ENCODE peak calls at places on chromosomes 11 and 22, in four cellular contexts. K is ovary, J is neural progenitor cell, R is adrenal gland. X is an unnamed sample.

GRCh38 chr11:10927533-10927932 is 69.7 kb upstream of the ZBED5 start:
- DNase-seq in K (no peak), J (no peak), R (no peak), X (no peak)

GRCh38 chr11:61028135-61028729 is 56.8 kb downstream of the CD6 start:
- DNase-seq in K (no peak), J (no peak), R (no peak), X (no peak)

GRCh38 chr22:40194656-40195055 is 16.9 kb downstream of the TNRC6B start:
- DNase-seq in K (no peak), J (no peak), R (peak), X (no peak)

GRCh38 chr11:559712-560304 is 730 bp downstream of the LMNTD2 start:
- DNase-seq in K (no peak), J (no peak), R (no peak), X (no peak)

GRCh38 chr22:39997939-39998726 is 3.4 kb downstream of the FAM83F start:
- DNase-seq in K (peak), J (peak), R (peak), X (no peak)

GRCh38 chr22:48218889-48219420 is 1456.5 kb downstream of the TBC1D22A start:
- DNase-seq in K (no peak), J (peak), R (peak), X (peak)

GRCh38 chr11:63602296-63602695 is 11.9 kb downstream of the PLAAT3 start:
- DNase-seq in K (no peak), J (no peak), R (peak), X (no peak)

GRCh38 chr11:114250993-114251796 is 45.0 kb upstream of the NNMT start:
- DNase-seq in K (peak), J (no peak), R (no peak), X (no peak)

GRCh38 chr11:83002047-83002446 is 69.7 kb downstream of the RAB30 start:
- DNase-seq in K (no peak), J (no peak), R (peak), X (no peak)

GRCh38 chr22:27680636-27681035 is 120.9 kb downstream of the MN1 start:
- DNase-seq in K (no peak), J (no peak), R (no peak), X (no peak)

GRCh38 chr11:12182650-12183511 is 72.5 kb downstream of the MICAL2 start:
- DNase-seq in K (peak), J (no peak), R (no peak), X (peak)

GRCh38 chr22:28769394-28770085 is 3.0 kb upstream of the CCDC117 start:
- DNase-seq in K (no peak), J (no peak), R (no peak), X (no peak)

GRCh38 chr11:101390539-101390938 is 193.3 kb downstream of the TRPC6 start:
- DNase-seq in K (no peak), J (no peak), R (no peak), X (no peak)

GRCh38 chr11:8784936-8785335 is 102.3 kb downstream of the RPL27A start:
- DNase-seq in K (no peak), J (no peak), R (no peak), X (no peak)

GRCh38 chr11:120280566-120281160 is 40.7 kb downstream of the POU2F3 start:
- DNase-seq in K (no peak), J (no peak), R (no peak), X (no peak)

GRCh38 chr22:27780161-27780575 is 21.4 kb downstream of the MN1 start:
- DNase-seq in K (no peak), J (no peak), R (peak), X (no peak)

GRCh38 chr22:23675502-23676415 is 15.1 kb upstream of the RGL4 start:
- DNase-seq in K (no peak), J (no peak), R (peak), X (no peak)

GRCh38 chr22:31346255-31346732 is at the start of gene PATZ1:
- DNase-seq in K (peak), J (no peak), R (peak), X (no peak)

GRCh38 chr11:7640826-7641225 is 32.5 kb downstream of the CYB5R2 start:
- DNase-seq in K (no peak), J (no peak), R (no peak), X (no peak)

GRCh38 chr11:61007971-61008896 is 36.8 kb downstream of the CD6 start:
- DNase-seq in K (peak), J (peak), R (no peak), X (no peak)

GRCh38 chr11:95487391-95487790 is 256.4 kb upstream of the SESN3 start:
- DNase-seq in K (no peak), J (no peak), R (no peak), X (no peak)

GRCh38 chr11:4610258-4610935 is 2.4 kb upstream of the TRIM68 start:
- DNase-seq in K (no peak), J (no peak), R (no peak), X (no peak)

GRCh38 chr11:72036687-72037086 is 38.0 kb downstream of the IL18BP start:
- DNase-seq in K (no peak), J (no peak), R (peak), X (no peak)

GRCh38 chr22:37818397-37819099 is 4.6 kb upstream of the GALR3 start:
- DNase-seq in K (peak), J (peak), R (peak), X (no peak)

GRCh38 chr11:121226415-121227263 is 65.9 kb upstream of the SC5D start:
- DNase-seq in K (no peak), J (no peak), R (no peak), X (no peak)

GRCh38 chr22:44752285-44753188 is at the start of gene ARHGAP8:
- DNase-seq in K (no peak), J (peak), R (no peak), X (no peak)

GRCh38 chr11:2580061-2580421 is 119.8 kb downstream of the KCNQ1OT1 start:
- DNase-seq in K (peak), J (no peak), R (peak), X (no peak)

GRCh38 chr22:49017769-49018330 is 809.8 kb downstream of the BRD1 start:
- DNase-seq in K (peak), J (no peak), R (peak), X (peak)

GRCh38 chr11:71342951-71343827 is 90.8 kb upstream of the SHANK2 start:
- DNase-seq in K (no peak), J (peak), R (peak), X (no peak)

GRCh38 chr11:10807629-10808552 is 835 bp downstream of the EIF4G2 start:
- DNase-seq in K (peak), J (peak), R (peak), X (peak)

GRCh38 chr11:17277024-17277584 is 565 bp downstream of the NUCB2 start:
- DNase-seq in K (no peak), J (no peak), R (no peak), X (peak)
- H3K27ac ChIP-seq in K (peak), J (no peak), R (peak), X (peak)

DNA sequence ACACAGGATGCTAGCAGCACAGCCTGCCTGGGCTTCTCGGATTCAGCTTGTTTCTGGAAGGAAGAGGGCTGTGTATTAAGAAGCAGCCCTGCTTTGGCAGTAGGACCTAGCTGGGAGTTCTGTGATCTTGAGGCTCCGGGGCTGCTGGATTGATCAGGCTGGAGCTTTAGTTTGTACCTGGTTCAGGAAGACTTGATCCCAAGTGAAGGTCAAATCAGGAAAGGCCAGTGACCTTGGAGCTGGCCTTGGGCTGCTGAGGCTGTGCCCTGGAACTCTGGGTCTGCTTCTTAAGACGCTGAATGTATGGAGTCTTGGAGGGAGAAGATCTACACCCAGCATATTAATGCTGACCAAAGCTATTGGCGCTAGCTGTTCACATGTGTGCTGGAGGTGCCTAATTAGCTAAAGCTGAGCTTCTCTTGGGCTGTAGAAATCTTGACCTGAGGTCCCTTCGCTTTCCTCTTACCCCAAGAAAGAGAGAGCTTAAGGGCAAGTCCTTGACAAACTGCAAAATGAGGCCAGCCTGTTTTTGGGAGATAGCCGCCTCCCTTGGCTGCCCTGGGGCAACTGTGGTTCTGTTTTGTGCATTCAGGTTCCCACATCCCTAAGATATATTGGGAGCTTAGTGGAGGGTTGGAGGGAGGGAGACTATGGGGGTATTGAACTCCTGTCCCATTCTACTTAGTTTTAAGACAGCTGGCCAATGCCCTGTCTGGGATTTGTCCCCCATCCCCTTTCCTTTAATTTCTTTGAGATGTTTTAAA is 135.9 kb downstream of the DBX1 start:
- DNase-seq in K (no peak), J (no peak), R (no peak), X (no peak)
- H3K4me3 ChIP-seq in K (no peak), J (peak), R (no peak), X (no peak)

GRCh38 chr11:6474423-6474792 is 667 bp upstream of the TRIM3 start:
- DNase-seq in K (no peak), J (no peak), R (no peak), X (no peak)
- TF ChIP-seq CTCF in K (no peak), J (no peak), R (no peak), X (no peak)

GRCh38 chr11:16896716-16897115 is 117.5 kb downstream of the PLEKHA7 start:
- DNase-seq in K (no peak), J (no peak), R (no peak), X (no peak)

GRCh38 chr11:16895306-16895705 is 118.9 kb downstream of the PLEKHA7 start:
- DNase-seq in K (no peak), J (no peak), R (no peak), X (no peak)

GRCh38 chr11:16897460-16898061 is 116.7 kb downstream of the PLEKHA7 start:
- DNase-seq in K (no peak), J (peak), R (no peak), X (no peak)

GRCh38 chr11:16899708-16900107 is 114.5 kb downstream of the PLEKHA7 start:
- DNase-seq in K (no peak), J (no peak), R (no peak), X (no peak)

GRCh38 chr11:16898274-16898985 is 115.8 kb downstream of the PLEKHA7 start:
- DNase-seq in K (no peak), J (no peak), R (no peak), X (no peak)
- H3K27ac ChIP-seq in K (no peak), J (peak), R (no peak), X (no peak)

GRCh38 chr22:36280379-36280778 is 27.4 kb downstream of the APOL1 start:
- DNase-seq in K (peak), J (no peak), R (no peak), X (no peak)

GRCh38 chr22:36279219-36279666 is 26.3 kb downstream of the APOL1 start:
- DNase-seq in K (no peak), J (no peak), R (no peak), X (no peak)

GRCh38 chr22:36281726-36282077 is 28.8 kb downstream of the APOL1 start:
- DNase-seq in K (peak), J (no peak), R (no peak), X (no peak)

GRCh38 chr22:36274547-36274946 is 21.6 kb downstream of the APOL1 start:
- DNase-seq in K (no peak), J (no peak), R (no peak), X (no peak)

GRCh38 chr22:36277482-36278291 is 24.8 kb downstream of the APOL1 start:
- DNase-seq in K (peak), J (peak), R (peak), X (no peak)
- H3K4me3 ChIP-seq in K (no peak), J (no peak), R (no peak), X (peak)

GRCh38 chr22:21593406-21594232 is 26.1 kb downstream of the UBE2L3 start:
- DNase-seq in K (no peak), J (peak), R (no peak), X (no peak)
- TF ChIP-seq CTCF in K (no peak), J (peak), R (no peak), X (no peak)

X was measured in coronary artery.